ENCODE peak calls at places on chromosomes 5 and 9, in four cellular contexts. E is GM12878, S is K562, L is WTC11. V is an unnamed sample.

GRCh38 chr5:180782748-180783147 is 19.9 kb downstream of the MGAT1 start:
- DNase-seq in E (no peak), S (peak; percentile 35), L (no peak), V (no peak)

GRCh38 chr5:137561572-137561971 is 62.4 kb upstream of the SPOCK1 start:
- DNase-seq in E (no peak), S (no peak), L (no peak), V (no peak)

GRCh38 chr9:96187108-96187695 is 114.8 kb downstream of the HSD17B3 start:
- DNase-seq in E (no peak), S (no peak), L (no peak), V (no peak)

GRCh38 chr9:114742947-114743346 is 61.0 kb upstream of the TEX48 start:
- DNase-seq in E (no peak), S (no peak), L (no peak), V (no peak)

GRCh38 chr5:176831425-176831824 is 21.1 kb downstream of the UNC5A start:
- DNase-seq in E (no peak), S (no peak), L (no peak), V (no peak)

GRCh38 chr9:98127226-98127625 is 8.2 kb upstream of the TRIM14 start:
- DNase-seq in E (no peak), S (no peak), L (no peak), V (no peak)

GRCh38 chr9:109793196-109793595 is 13.2 kb downstream of the PALM2AKAP2 start:
- DNase-seq in E (no peak), S (no peak), L (no peak), V (no peak)

GRCh38 chr9:112043423-112043822 is 131.7 kb downstream of the SUSD1 start:
- DNase-seq in E (no peak), S (no peak), L (no peak), V (no peak)

GRCh38 chr5:79146352-79146751 is 34.7 kb downstream of the BHMT start:
- DNase-seq in E (no peak), S (no peak), L (no peak), V (no peak)

GRCh38 chr5:73302797-73303138 is 129.8 kb downstream of the TMEM174 start:
- DNase-seq in E (no peak), S (no peak), L (no peak), V (no peak)

GRCh38 chr9:130208600-130209347 is 36.6 kb downstream of the NCS1 start:
- DNase-seq in E (no peak), S (peak; percentile 70), L (no peak), V (no peak)

GRCh38 chr9:37251452-37251851 is 131.1 kb downstream of the ZCCHC7 start:
- DNase-seq in E (no peak), S (no peak), L (peak; percentile 68), V (no peak)

GRCh38 chr9:110919609-110920008 is 118.7 kb downstream of the LPAR1 start:
- DNase-seq in E (no peak), S (no peak), L (no peak), V (no peak)

GRCh38 chr5:9241459-9241858 is 304.4 kb downstream of the SEMA5A start:
- DNase-seq in E (no peak), S (no peak), L (no peak), V (no peak)

GRCh38 chr9:87725900-87726709 is at the start of gene CTSL:
- DNase-seq in E (no peak), S (peak; percentile 86), L (peak; percentile 91), V (peak; percentile 76)

GRCh38 chr5:179312557-179313235 is 32.6 kb downstream of the ADAMTS2 start:
- DNase-seq in E (no peak), S (no peak), L (peak; percentile 5), V (no peak)

GRCh38 chr5:55603947-55604346 is 69.2 kb upstream of the PLPP1 start:
- DNase-seq in E (no peak), S (no peak), L (no peak), V (no peak)

GRCh38 chr5:132661231-132662003 is 3.4 kb downstream of the IL13 start:
- DNase-seq in E (no peak), S (peak; percentile 66), L (no peak), V (no peak)

GRCh38 chr9:100637787-100638186 is 59.9 kb downstream of the CAVIN4 start:
- DNase-seq in E (no peak), S (no peak), L (peak; percentile 88), V (peak; percentile 58)

GRCh38 chr9:16752615-16753014 is 117.9 kb downstream of the BNC2 start:
- DNase-seq in E (no peak), S (no peak), L (no peak), V (no peak)

GRCh38 chr9:89961616-89962341 is 357.0 kb downstream of the GADD45G start:
- DNase-seq in E (no peak), S (no peak), L (no peak), V (no peak)
- TF ChIP-seq CREM in E (no peak), S (no peak), L (no peak), V (no peak)

GRCh38 chr9:73683862-73684591 is 532.4 kb downstream of the ANXA1 start:
- DNase-seq in E (no peak), S (no peak), L (no peak), V (peak; percentile 55)
- TF ChIP-seq CREM in E (no peak), S (no peak), L (no peak), V (no peak)

GRCh38 chr5:116763987-116764866 is 189.6 kb upstream of the SEMA6A start:
- DNase-seq in E (peak; percentile 98), S (no peak), L (no peak), V (no peak)

GRCh38 chr5:116769470-116769869 is 194.8 kb upstream of the SEMA6A start:
- DNase-seq in E (no peak), S (no peak), L (no peak), V (peak; percentile 73)

GRCh38 chr5:116764941-116765340 is 190.3 kb upstream of the SEMA6A start:
- DNase-seq in E (peak; percentile 59), S (no peak), L (no peak), V (no peak)

GRCh38 chr5:116766470-116766947 is 191.9 kb upstream of the SEMA6A start:
- DNase-seq in E (peak; percentile 70), S (peak; percentile 24), L (no peak), V (peak; percentile 86)

GRCh38 chr5:116765441-116765840 is 190.8 kb upstream of the SEMA6A start:
- DNase-seq in E (no peak), S (no peak), L (no peak), V (peak; percentile 83)
- TF ChIP-seq CREM in E (no peak), S (no peak), L (no peak), V (peak; percentile 46)

GRCh38 chr5:97986069-97986468 is 787.4 kb upstream of the RGMB start:
- DNase-seq in E (no peak), S (no peak), L (no peak), V (no peak)
- TF ChIP-seq CREM in E (no peak), S (no peak), L (no peak), V (no peak)